ENCODE peak calls at places on chromosomes 2 and 18, in six cellular contexts. B is H1, S is K562, T is GM12878, A is HepG2, M is SK-N-SH. U is an unnamed sample.

GRCh38 chr2:173963323-173963816 is 1.8 kb downstream of the SP3 start:
- DNase-seq in B (no peak), S (no peak), T (no peak), A (peak; percentile 71), M (no peak), U (peak; percentile 51)

GRCh38 chr2:173752152-173752551 is 213.0 kb downstream of the SP3 start:
- DNase-seq in B (no peak), S (no peak), T (no peak), A (no peak), M (peak; percentile 11), U (no peak)

GRCh38 chr2:193885419-193885818 is 1690.7 kb upstream of the TMEFF2 start:
- DNase-seq in B (no peak), S (no peak), T (no peak), A (no peak), M (no peak), U (no peak)

GRCh38 chr2:188645982-188646381 is 328.2 kb upstream of the COL3A1 start:
- DNase-seq in B (no peak), S (no peak), T (no peak), A (no peak), M (no peak), U (no peak)

GRCh38 chr2:43083710-43084698 is 142.4 kb downstream of the ZFP36L2 start:
- DNase-seq in B (no peak), S (peak; percentile 35), T (no peak), A (no peak), M (peak; percentile 75), U (peak; percentile 34)

GRCh38 chr18:7568426-7568825 is 1.3 kb downstream of the PTPRM start:
- DNase-seq in B (no peak), S (no peak), T (no peak), A (peak; percentile 33), M (peak; percentile 87), U (no peak)

GRCh38 chr18:63878343-63878742 is 9.2 kb upstream of the SERPINB2 start:
- DNase-seq in B (no peak), S (no peak), T (no peak), A (no peak), M (no peak), U (no peak)

GRCh38 chr2:100246163-100247145 is 75.8 kb downstream of the LONRF2 start:
- DNase-seq in B (no peak), S (peak; percentile 60), T (no peak), A (peak; percentile 27), M (peak; percentile 49), U (peak; percentile 43)

GRCh38 chr2:15042824-15043223 is 410.3 kb downstream of the LRATD1 start:
- DNase-seq in B (no peak), S (no peak), T (no peak), A (no peak), M (no peak), U (no peak)

GRCh38 chr2:201777043-201777442 is 3.7 kb downstream of the ALS2 start:
- DNase-seq in B (no peak), S (no peak), T (no peak), A (no peak), M (no peak), U (no peak)

GRCh38 chr2:113910110-113910717 is 20.3 kb downstream of the ACTR3 start:
- DNase-seq in B (no peak), S (no peak), T (no peak), A (no peak), M (no peak), U (no peak)

GRCh38 chr2:98912221-98912851 is 23.7 kb downstream of the CRACDL start:
- DNase-seq in B (peak; percentile 38), S (no peak), T (no peak), A (no peak), M (peak; percentile 63), U (peak; percentile 56)

GRCh38 chr2:235418918-235419317 is 74.9 kb upstream of the AGAP1 start:
- DNase-seq in B (no peak), S (no peak), T (no peak), A (no peak), M (no peak), U (no peak)

GRCh38 chr2:152550386-152550785 is 166.9 kb downstream of the PRPF40A start:
- DNase-seq in B (no peak), S (no peak), T (no peak), A (peak; percentile 33), M (no peak), U (no peak)

GRCh38 chr2:98308532-98308931 is 37.7 kb upstream of the CNGA3 start:
- DNase-seq in B (no peak), S (no peak), T (no peak), A (no peak), M (no peak), U (no peak)

GRCh38 chr2:128420776-128421175 is 102.1 kb upstream of the HS6ST1 start:
- DNase-seq in B (no peak), S (no peak), T (no peak), A (no peak), M (peak; percentile 57), U (no peak)

GRCh38 chr18:21004721-21005120 is 106.9 kb downstream of the ROCK1 start:
- DNase-seq in B (no peak), S (no peak), T (no peak), A (no peak), M (no peak), U (no peak)

GRCh38 chr2:73218298-73218697 is 4.3 kb downstream of the SMYD5 start:
- DNase-seq in B (no peak), S (no peak), T (no peak), A (no peak), M (no peak), U (no peak)

GRCh38 chr2:26846881-26847662 is 860 bp upstream of the DPYSL5 start:
- DNase-seq in B (no peak), S (peak; percentile 4), T (no peak), A (no peak), M (no peak), U (no peak)

GRCh38 chr18:58721586-58722160 is 50.4 kb downstream of the MALT1 start:
- DNase-seq in B (no peak), S (no peak), T (no peak), A (no peak), M (no peak), U (no peak)

GRCh38 chr2:232340171-232340935 is 38.2 kb upstream of the ALPP start:
- DNase-seq in B (no peak), S (no peak), T (no peak), A (no peak), M (no peak), U (no peak)

GRCh38 chr2:64085936-64086335 is 58.3 kb downstream of the PELI1 start:
- DNase-seq in B (no peak), S (no peak), T (no peak), A (no peak), M (no peak), U (no peak)

GRCh38 chr2:26606847-26607190 is 34.3 kb downstream of the CIB4 start:
- DNase-seq in B (peak; percentile 41), S (no peak), T (no peak), A (no peak), M (no peak), U (no peak)

GRCh38 chr2:31729442-31730092 is 148.8 kb upstream of the SRD5A2 start:
- DNase-seq in B (no peak), S (peak; percentile 21), T (peak; percentile 12), A (peak; percentile 60), M (peak; percentile 36), U (peak; percentile 66)

GRCh38 chr2:216660496-216660895 is 27.3 kb downstream of the IGFBP2 start:
- DNase-seq in B (no peak), S (no peak), T (no peak), A (no peak), M (no peak), U (no peak)

GRCh38 chr2:204282525-204282924 is 262.8 kb upstream of the PARD3B start:
- DNase-seq in B (no peak), S (no peak), T (no peak), A (peak; percentile 34), M (no peak), U (no peak)

GRCh38 chr2:9089831-9090230 is 86.3 kb upstream of the MBOAT2 start:
- DNase-seq in B (no peak), S (no peak), T (no peak), A (no peak), M (no peak), U (no peak)

GRCh38 chr2:174963437-174964400 is 41.5 kb downstream of the CHN1 start:
- DNase-seq in B (no peak), S (no peak), T (no peak), A (no peak), M (no peak), U (no peak)

GRCh38 chr2:241156997-241157441 is 6.8 kb downstream of the PPP1R7 start:
- DNase-seq in B (no peak), S (no peak), T (no peak), A (no peak), M (no peak), U (no peak)

GRCh38 chr2:72917138-72917874 is at the start of gene EMX1:
- DNase-seq in B (peak; percentile 89), S (peak; percentile 95), T (no peak), A (peak; percentile 60), M (peak; percentile 77), U (peak; percentile 65)

GRCh38 chr2:1707771-1708351 is 36.5 kb downstream of the PXDN start:
- DNase-seq in B (no peak), S (no peak), T (no peak), A (no peak), M (peak; percentile 78), U (no peak)

DNA sequence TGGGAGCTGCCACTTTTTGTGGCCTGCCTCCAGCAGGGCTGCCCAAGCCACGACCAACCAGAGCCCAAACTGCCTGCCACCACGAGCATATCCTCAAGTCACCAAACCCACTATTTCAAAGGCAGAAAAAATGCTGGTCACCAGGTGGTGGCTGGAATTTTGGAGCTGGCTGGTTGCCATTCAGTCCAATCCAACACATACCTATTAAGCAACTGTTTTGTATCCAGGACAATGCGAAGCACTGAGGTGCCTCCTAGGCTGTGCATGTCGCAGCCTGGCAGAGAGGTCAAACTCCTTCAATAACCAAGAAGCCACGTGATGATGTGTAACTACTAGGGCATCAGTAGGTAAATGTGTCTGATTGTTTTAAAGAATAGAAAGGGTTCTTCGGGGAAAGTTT is 108.3 kb upstream of the PPP1CB start:
- DNase-seq in B (no peak), S (no peak), T (no peak), A (peak; percentile 66), M (no peak), U (no peak)
- TF ChIP-seq CHD2 in B (no peak), S (no peak), T (no peak), A (no peak), M (no peak), U (no peak)

GRCh38 chr2:119744335-119744939 is 15.3 kb upstream of the PTPN4 start:
- DNase-seq in B (no peak), S (no peak), T (no peak), A (peak; percentile 60), M (no peak), U (peak; percentile 68)
- TF ChIP-seq CHD2 in B (no peak), S (no peak), T (no peak), A (no peak), M (no peak), U (no peak)

DNA sequence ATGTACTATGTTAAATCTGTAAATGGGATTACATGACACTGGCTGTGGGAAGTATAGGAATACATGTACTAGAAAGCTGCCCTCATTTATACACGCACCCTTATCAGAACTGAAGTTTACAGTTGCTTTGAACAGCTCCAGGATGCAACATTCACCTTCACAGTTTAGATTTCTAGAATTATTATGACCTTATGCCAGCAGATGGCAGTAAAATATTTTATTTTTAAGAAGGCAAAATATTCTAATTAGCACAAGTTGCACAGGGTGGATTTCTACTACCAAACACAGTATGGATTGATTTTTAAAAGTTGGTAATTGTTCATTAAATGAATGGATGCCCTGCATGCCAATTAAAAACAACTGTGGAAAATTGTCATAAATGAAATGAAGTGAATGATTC is 670.4 kb downstream of the KCNJ3 start:
- DNase-seq in B (no peak), S (no peak), T (no peak), A (peak; percentile 12), M (no peak), U (no peak)
- TF ChIP-seq CHD2 in B (no peak), S (no peak), T (no peak), A (no peak), M (no peak), U (no peak)

GRCh38 chr18:34224423-34225217 is at the start of gene NOL4:
- DNase-seq in B (peak; percentile 93), S (no peak), T (no peak), A (peak; percentile 51), M (peak; percentile 89), U (no peak)
- TF ChIP-seq CHD2 in B (peak; percentile 40), S (no peak), T (peak; percentile 14), A (peak; percentile 34), M (peak; percentile 89), U (no peak)

U was measured in A549.